ENCODE peak calls at places on chromosomes 5 and 9, in five cellular contexts. A is HepG2, V is H1, L is SK-N-SH, X is GM12878. Y is an unnamed sample.

GRCh38 chr9:114481789-114482188 is 23.5 kb downstream of the WHRN start:
- DNase-seq in V (no peak), X (no peak), A (no peak), L (no peak), Y (no peak)

GRCh38 chr5:82855000-82855399 is 222.2 kb downstream of the TMEM167A start:
- DNase-seq in X (no peak), V (no peak), L (no peak), A (no peak), Y (no peak)

GRCh38 chr5:116478461-116478860 is 96.2 kb downstream of the SEMA6A start:
- DNase-seq in A (no peak), X (no peak), L (no peak), V (no peak), Y (no peak)

GRCh38 chr5:148035676-148036075 is 28.1 kb upstream of the SPINK5 start:
- DNase-seq in L (no peak), X (no peak), V (no peak), A (no peak), Y (no peak)

GRCh38 chr9:28249424-28249823 is 676.1 kb upstream of the C9orf72 start:
- DNase-seq in L (no peak), V (no peak), A (no peak), X (no peak), Y (no peak)

GRCh38 chr9:98880311-98881015 is 63.2 kb upstream of the COL15A1 start:
- DNase-seq in A (no peak), X (no peak), L (no peak), V (no peak), Y (no peak)

GRCh38 chr5:178453224-178453623 is 137.0 kb downstream of the COL23A1 start:
- DNase-seq in L (no peak), V (no peak), X (no peak), A (no peak), Y (peak; percentile 67)

GRCh38 chr5:120509056-120509455 is 45.0 kb downstream of the PRR16 start:
- DNase-seq in A (no peak), X (no peak), V (no peak), L (no peak), Y (no peak)

GRCh38 chr5:73299017-73299630 is 126.1 kb downstream of the TMEM174 start:
- DNase-seq in A (no peak), L (peak; percentile 82), X (no peak), V (peak; percentile 77), Y (no peak)

GRCh38 chr5:169655353-169655752 is 18.3 kb downstream of the DOCK2 start:
- DNase-seq in X (no peak), A (no peak), V (no peak), L (no peak), Y (no peak)

GRCh38 chr5:150497274-150497988 is 10.5 kb upstream of the NDST1 start:
- DNase-seq in L (peak; percentile 48), A (no peak), X (no peak), V (no peak), Y (no peak)

GRCh38 chr9:91177661-91178280 is 183.9 kb downstream of the AUH start:
- DNase-seq in A (no peak), L (no peak), V (peak; percentile 24), X (no peak), Y (no peak)

GRCh38 chr5:179243333-179243732 is 101.9 kb downstream of the ADAMTS2 start:
- DNase-seq in X (no peak), L (peak; percentile 27), A (no peak), V (no peak), Y (no peak)

GRCh38 chr5:133142782-133143181 is 91.0 kb downstream of the HSPA4 start:
- DNase-seq in V (no peak), A (no peak), L (no peak), X (no peak), Y (no peak)

GRCh38 chr9:25990376-25990775 is 312.1 kb upstream of the TUSC1 start:
- DNase-seq in V (no peak), L (no peak), X (no peak), A (no peak), Y (no peak)

GRCh38 chr5:67246108-67246507 is 49.5 kb upstream of the CD180 start:
- DNase-seq in X (peak; percentile 19), L (peak; percentile 34), A (peak; percentile 49), V (no peak), Y (peak; percentile 25)

DNA sequence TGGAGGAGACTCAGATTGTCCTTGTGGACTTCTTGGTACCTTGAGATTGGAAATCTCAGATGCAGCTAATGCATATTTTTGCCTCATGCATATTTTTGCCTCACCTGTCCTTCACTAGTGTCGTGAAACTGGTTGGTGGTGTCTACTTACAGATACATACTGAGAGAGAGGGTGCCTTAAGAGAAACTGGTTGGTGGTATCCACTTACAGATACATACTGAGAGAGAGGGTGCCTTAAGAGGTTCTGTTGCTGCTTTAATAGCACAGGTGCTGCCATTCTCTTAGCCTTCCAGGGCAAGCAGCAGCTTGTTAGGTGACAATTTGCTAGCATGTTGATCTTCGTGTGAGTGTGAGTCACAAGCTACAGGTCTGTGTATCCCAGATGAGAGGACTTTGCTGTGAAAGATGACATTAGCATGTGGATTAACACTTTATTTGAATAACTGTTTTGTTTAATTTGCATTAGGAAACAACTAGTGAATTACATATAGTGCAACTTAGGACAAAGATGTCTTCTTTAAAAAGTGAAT is 1.4 kb downstream of the PTTG1 start:
- DNase-seq in A (no peak), X (no peak), L (no peak), V (no peak), Y (no peak)
- TF ChIP-seq TAF1 in A (no peak), X (no peak), L (no peak), V (no peak), Y (no peak)

DNA sequence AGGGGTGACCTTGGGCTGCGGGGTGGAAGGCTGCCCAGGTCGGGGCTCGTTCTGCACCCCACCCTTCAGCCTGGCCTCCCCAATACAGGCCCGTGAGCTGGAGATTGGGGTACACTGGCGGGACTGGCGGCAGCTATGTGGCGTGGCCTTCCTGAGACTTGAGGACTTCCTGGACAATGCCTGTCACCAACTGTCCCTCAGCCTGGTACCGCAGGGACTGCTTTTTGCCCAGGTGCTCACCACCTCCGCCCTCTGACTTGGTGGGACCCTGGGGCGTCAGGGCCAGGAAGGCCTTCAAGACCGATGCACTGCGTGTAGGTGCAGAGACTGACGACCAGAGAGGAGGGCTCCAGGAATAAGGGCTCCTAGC is 10.5 kb downstream of the ZDHHC12 start:
- DNase-seq in A (no peak), L (no peak), X (no peak), V (no peak), Y (no peak)
- TF ChIP-seq MAX in A (no peak), L (no peak), X (no peak), V (no peak), Y (no peak)

DNA sequence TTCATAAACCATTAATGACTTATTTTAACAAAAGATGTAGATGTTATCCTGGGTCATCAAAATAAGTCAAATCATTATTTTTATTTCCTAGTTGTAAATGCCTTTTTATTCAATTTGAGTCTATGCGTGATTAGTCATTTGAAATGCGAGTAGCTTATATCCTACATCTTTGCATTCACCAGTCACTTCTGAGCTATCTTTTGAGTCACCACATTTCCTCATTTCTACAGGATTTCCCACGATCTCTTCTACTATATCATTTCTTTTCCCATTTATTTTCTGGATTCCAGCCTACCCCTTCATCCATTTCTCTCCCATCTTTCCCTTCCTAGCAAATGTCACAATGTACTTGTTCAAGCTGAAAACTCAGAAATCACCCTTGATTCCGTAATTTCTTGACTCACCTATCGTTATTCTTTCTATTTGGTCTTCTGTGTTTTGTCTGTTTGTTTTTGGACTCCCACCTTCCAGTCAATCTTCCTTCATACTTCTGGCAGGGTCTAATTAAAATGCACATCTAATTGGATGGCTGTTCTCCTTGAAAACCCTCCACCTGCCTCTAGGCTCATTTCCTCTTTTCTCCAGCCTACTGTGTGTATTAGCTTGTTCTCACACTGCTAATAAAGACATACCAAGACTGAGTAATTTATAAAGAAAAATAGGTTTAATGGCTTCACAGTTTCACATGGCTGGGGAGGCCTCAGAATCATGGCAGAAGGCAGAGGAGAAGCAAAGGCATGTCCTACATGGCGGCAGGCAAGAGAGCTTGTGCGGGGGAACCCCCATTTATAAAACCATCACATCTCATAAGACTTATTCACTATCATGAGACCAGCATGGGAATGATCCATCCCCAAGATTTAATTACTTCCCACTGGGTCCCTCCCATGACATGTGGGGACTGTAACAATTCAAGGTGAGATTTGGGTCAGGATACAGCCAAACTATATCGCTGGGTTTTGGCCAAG is 112.4 kb downstream of the MEF2C start:
- DNase-seq in V (no peak), A (no peak), X (no peak), L (no peak), Y (no peak)
- TF ChIP-seq TAF1 in V (no peak), A (no peak), X (no peak), L (no peak), Y (no peak)

GRCh38 chr9:7371032-7371431 is 428.5 kb downstream of the DMAC1 start:
- DNase-seq in V (no peak), L (no peak), X (no peak), A (no peak), Y (no peak)
- TF ChIP-seq MAX in V (no peak), L (no peak), X (no peak), A (no peak), Y (no peak)

GRCh38 chr9:136572596-136573313 is 26.9 kb upstream of the NOTCH1 start:
- DNase-seq in L (no peak), V (no peak), A (no peak), X (no peak), Y (no peak)
- TF ChIP-seq TAF1 in L (no peak), V (no peak), A (no peak), X (no peak), Y (no peak)

DNA sequence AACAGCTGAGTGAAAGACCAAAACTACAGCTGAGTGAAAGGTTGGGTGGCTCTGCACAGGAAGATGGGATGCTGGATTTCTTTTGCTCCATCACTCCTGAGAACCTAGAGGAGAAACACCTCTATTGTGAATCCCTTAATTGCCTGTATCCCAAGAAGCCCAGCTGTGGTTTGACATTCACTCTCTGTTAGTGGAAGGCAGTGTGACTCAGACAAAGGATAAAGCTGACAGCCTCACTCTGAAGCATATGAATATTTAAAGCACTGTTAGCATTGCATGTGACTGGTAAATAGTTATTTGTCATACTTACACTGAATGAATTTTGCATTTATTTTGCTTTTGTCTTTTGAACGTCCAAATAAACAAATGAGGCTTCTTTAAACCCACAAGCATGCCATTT is 367.1 kb upstream of the RIOK2 start:
- DNase-seq in A (no peak), V (no peak), L (no peak), X (no peak), Y (no peak)
- TF ChIP-seq MAX in A (no peak), V (no peak), L (no peak), X (no peak), Y (no peak)

GRCh38 chr9:84617415-84617814 is 52.1 kb upstream of the NTRK2 start:
- DNase-seq in A (no peak), V (no peak), L (peak; percentile 26), X (no peak), Y (no peak)
- TF ChIP-seq TAF1 in A (no peak), V (no peak), L (no peak), X (no peak), Y (no peak)

DNA sequence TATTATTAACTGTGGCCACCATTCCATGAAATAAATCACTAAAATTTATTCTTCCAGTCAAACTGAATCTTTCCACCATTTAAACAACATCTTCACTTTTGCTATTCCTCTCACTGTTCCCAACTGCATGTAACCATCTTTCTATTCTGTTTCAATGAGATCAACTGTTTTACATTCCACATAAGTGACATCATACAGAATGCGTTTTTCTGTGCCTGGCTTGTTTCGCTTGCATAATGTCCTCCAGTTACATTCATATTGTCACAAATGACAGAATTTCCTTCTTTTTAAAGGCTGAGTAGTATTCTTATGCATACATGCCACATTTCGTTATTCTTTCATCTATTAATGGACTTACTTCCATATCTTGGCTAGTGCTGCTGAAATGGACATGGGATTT is 738.2 kb downstream of the SEMA5A start:
- DNase-seq in X (no peak), A (no peak), L (no peak), V (no peak), Y (no peak)
- TF ChIP-seq MAX in X (no peak), A (no peak), L (no peak), V (no peak), Y (no peak)